ENCODE peak calls at places on chromosome 4, in ten cellular contexts. A, P, I, W, H, J, B, L, V and G are unnamed samples.

GRCh38 chr4:81565137-81565870 is 93.6 kb upstream of the RASGEF1B start:
- DNase-seq in A (peak; percentile 81), P (no peak), I (peak; percentile 59), W (peak; percentile 35), H (no peak), J (no peak), B (peak; percentile 92), L (peak; percentile 88), V (peak; percentile 42), G (no peak)

GRCh38 chr4:160009656-160010493 is 907.0 kb downstream of the RAPGEF2 start:
- DNase-seq in A (no peak), P (no peak), I (no peak), W (no peak), H (no peak), J (no peak), B (no peak), L (no peak), V (no peak), G (no peak)

GRCh38 chr4:121054373-121054772 is 18.0 kb downstream of the NDNF start:
- DNase-seq in A (no peak), P (no peak), I (no peak), W (no peak), H (no peak), J (no peak), B (no peak), L (no peak), V (no peak), G (no peak)

GRCh38 chr4:1198070-1198844 is 25.9 kb upstream of the SPON2 start:
- DNase-seq in A (peak; percentile 60), P (no peak), I (no peak), W (peak; percentile 90), H (no peak), J (peak; percentile 5), B (peak; percentile 56), L (peak; percentile 61), V (no peak), G (no peak)

GRCh38 chr4:151437505-151437904 is 28.5 kb downstream of the FHIP1A start:
- DNase-seq in A (no peak), P (no peak), I (no peak), W (no peak), H (no peak), J (no peak), B (no peak), L (no peak), V (no peak), G (no peak)

GRCh38 chr4:189202869-189203271 is 737.8 kb upstream of the FRG1 start:
- DNase-seq in A (no peak), P (peak; percentile 46), I (peak; percentile 30), W (peak; percentile 63), H (no peak), J (no peak), B (no peak), L (no peak), V (no peak), G (peak; percentile 20)

GRCh38 chr4:67918428-67918827 is 34.6 kb upstream of the TMPRSS11D start:
- DNase-seq in A (no peak), P (no peak), I (no peak), W (no peak), H (no peak), J (no peak), B (no peak), L (no peak), V (no peak), G (no peak)

GRCh38 chr4:7802093-7802726 is 137.5 kb downstream of the AFAP1 start:
- DNase-seq in A (peak; percentile 91), P (peak; percentile 79), I (peak; percentile 89), W (peak; percentile 87), H (peak; percentile 83), J (peak; percentile 91), B (peak; percentile 92), L (peak; percentile 72), V (peak; percentile 79), G (peak; percentile 67)

GRCh38 chr4:140150636-140150885 is 3.4 kb downstream of the MAML3 start:
- DNase-seq in A (peak; percentile 93), P (no peak), I (no peak), W (no peak), H (peak; percentile 89), J (no peak), B (peak; percentile 92), L (no peak), V (peak; percentile 84), G (no peak)

GRCh38 chr4:99968330-99968729 is 18.3 kb upstream of the H2AZ1 start:
- DNase-seq in A (no peak), P (peak; percentile 69), I (peak; percentile 50), W (peak; percentile 79), H (no peak), J (no peak), B (no peak), L (no peak), V (no peak), G (no peak)

GRCh38 chr4:186920486-186920885 is 196.8 kb upstream of the FAT1 start:
- DNase-seq in A (no peak), P (peak; percentile 72), I (peak; percentile 41), W (peak; percentile 63), H (no peak), J (no peak), B (no peak), L (no peak), V (no peak), G (no peak)

GRCh38 chr4:5374994-5375393 is 323.7 kb downstream of the STK32B start:
- DNase-seq in A (peak; percentile 34), P (no peak), I (no peak), W (no peak), H (no peak), J (no peak), B (no peak), L (no peak), V (no peak), G (no peak)
- TF ChIP-seq CTCF in A (no peak), P (no peak), I (no peak), W (no peak), H (no peak), J (no peak), B (no peak), L (no peak), V (no peak), G (no peak)

GRCh38 chr4:139085141-139085540 is 69.6 kb downstream of the NOCT start:
- DNase-seq in A (no peak), P (peak; percentile 20), I (peak; percentile 42), W (peak; percentile 45), H (no peak), J (no peak), B (no peak), L (no peak), V (no peak), G (no peak)

GRCh38 chr4:139082750-139083532 is 67.4 kb downstream of the NOCT start:
- DNase-seq in A (peak; percentile 99), P (peak; percentile 97), I (peak; percentile 97), W (peak; percentile 96), H (peak; percentile 99), J (peak; percentile 94), B (peak; percentile 97), L (peak; percentile 95), V (peak; percentile 88), G (peak; percentile 93)

GRCh38 chr4:139083533-139084424 is 68.2 kb downstream of the NOCT start:
- DNase-seq in A (peak; percentile 93), P (peak; percentile 94), I (peak; percentile 92), W (peak; percentile 88), H (peak; percentile 97), J (peak; percentile 90), B (peak; percentile 89), L (peak; percentile 92), V (peak; percentile 85), G (peak; percentile 63)

GRCh38 chr4:139078926-139079325 is 63.3 kb downstream of the NOCT start:
- DNase-seq in A (no peak), P (no peak), I (no peak), W (no peak), H (no peak), J (no peak), B (no peak), L (no peak), V (no peak), G (no peak)

DNA sequence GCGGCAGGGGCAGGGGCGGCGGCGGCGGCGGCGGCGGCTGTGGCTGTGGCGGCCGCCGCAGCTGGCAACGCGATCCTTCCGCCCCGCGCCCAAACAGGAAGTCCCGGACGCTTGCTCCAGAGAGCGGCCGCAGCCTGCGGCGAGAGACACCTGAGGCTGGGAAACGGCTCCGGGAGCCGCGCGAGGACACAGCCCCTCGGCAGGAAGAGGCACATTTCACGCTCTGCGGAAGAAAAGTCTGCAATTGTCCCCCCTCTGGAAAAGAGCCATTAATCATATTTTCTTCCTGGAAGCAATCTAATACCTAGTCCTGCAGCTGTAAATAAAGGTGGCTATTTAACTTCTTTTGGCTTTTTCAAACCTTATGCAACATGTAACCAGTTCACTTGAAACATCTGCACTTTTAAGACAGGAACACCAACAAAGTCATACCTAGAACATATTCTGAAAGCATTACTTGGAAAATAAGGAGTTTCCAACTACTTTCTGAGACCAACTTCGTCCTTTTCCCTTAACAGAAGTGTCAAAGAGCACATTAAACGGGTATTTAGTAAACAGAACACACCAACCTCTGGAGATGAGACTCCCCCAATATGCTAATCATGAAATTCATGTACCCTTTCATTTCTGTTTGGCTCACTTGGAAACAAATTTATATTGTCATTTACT is 69.0 kb downstream of the NOCT start:
- DNase-seq in A (no peak), P (no peak), I (peak; percentile 16), W (peak; percentile 9), H (no peak), J (no peak), B (no peak), L (no peak), V (no peak), G (peak; percentile 4)
- TF ChIP-seq CTCF in A (no peak), P (no peak), I (no peak), W (no peak), H (no peak), J (no peak), B (no peak), L (no peak), V (no peak), G (no peak)

DNA sequence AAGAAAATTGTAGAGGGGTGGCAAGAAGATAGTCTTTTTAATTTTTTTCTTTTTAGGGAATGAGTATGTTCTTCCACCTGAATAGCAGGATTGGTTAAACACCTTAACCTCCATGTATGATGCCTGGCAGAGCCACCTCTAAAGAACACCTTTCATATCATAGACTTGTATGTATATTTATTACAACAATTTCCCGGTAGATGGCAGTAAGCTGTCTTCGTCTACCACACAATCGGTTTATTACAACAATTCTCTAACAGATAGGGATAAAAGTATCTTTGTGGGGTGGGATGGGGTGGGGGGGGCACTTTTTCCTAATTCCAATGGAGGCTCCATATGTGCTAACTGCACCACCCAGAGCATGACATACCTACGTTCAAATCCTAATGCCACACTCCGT is 255.5 kb downstream of the LDB2 start:
- DNase-seq in A (no peak), P (no peak), I (no peak), W (peak; percentile 26), H (no peak), J (no peak), B (no peak), L (no peak), V (no peak), G (no peak)
- TF ChIP-seq CTCF in A (no peak), P (peak; percentile 21), I (peak; percentile 5), W (peak; percentile 14), H (no peak), J (no peak), B (no peak), L (no peak), V (no peak), G (no peak)

GRCh38 chr4:76251448-76252270 is at the start of gene FAM47E:
- DNase-seq in A (peak; percentile 83), P (peak; percentile 29), I (peak; percentile 45), W (peak; percentile 8), H (peak; percentile 88), J (peak; percentile 96), B (peak; percentile 67), L (peak; percentile 89), V (peak; percentile 68), G (no peak)
- TF ChIP-seq CTCF in A (peak; percentile 42), P (no peak), I (no peak), W (no peak), H (peak; percentile 81), J (no peak), B (peak; percentile 20), L (peak; percentile 9), V (no peak), G (peak; percentile 20)